ENCODE peak calls at places on chromosomes 12 and 14, in five cellular contexts. L is esophagus squamous epithelium; P is Caki2; Q is HCT116; K is activated CD8-positive, alpha-beta memory T cell treated with anti-CD3 and anti-CD28 coated beads, Interleukin-2, amount 10 ng/mL, durations not matched to agents 7 days and 5 days. O is an unnamed sample.

GRCh38 chr12:50579757-50580267 is 75.0 kb downstream of the DIP2B start:
- DNase-seq in L (no peak), P (peak), Q (no peak), K (no peak), O (no peak)

GRCh38 chr14:72420749-72421452 is 473.0 kb downstream of the DPF3 start:
- DNase-seq in L (no peak), P (peak), Q (peak), K (peak), O (peak)

GRCh38 chr12:123034865-123035264 is 54.4 kb downstream of the ARL6IP4 start:
- DNase-seq in L (no peak), P (peak), Q (no peak), K (no peak), O (peak)

GRCh38 chr12:132729541-132730320 is 19.1 kb downstream of the PGAM5 start:
- DNase-seq in L (no peak), P (no peak), Q (no peak), K (no peak), O (no peak)

GRCh38 chr12:109744026-109744425 is 30.4 kb downstream of the FAM222A start:
- DNase-seq in L (no peak), P (no peak), Q (no peak), K (no peak), O (no peak)

GRCh38 chr14:60485057-60485599 is 735 bp downstream of the C14orf39 start:
- DNase-seq in L (no peak), P (no peak), Q (no peak), K (no peak), O (no peak)

GRCh38 chr14:104517426-104517825 is 62.1 kb upstream of the C14orf180 start:
- DNase-seq in L (no peak), P (no peak), Q (no peak), K (peak), O (no peak)

GRCh38 chr14:103857256-103857655 is 9.9 kb upstream of the PPP1R13B start:
- DNase-seq in L (no peak), P (no peak), Q (no peak), K (no peak), O (no peak)

GRCh38 chr14:104332634-104333270 is 194.4 kb downstream of the KIF26A start:
- DNase-seq in L (no peak), P (no peak), Q (no peak), K (peak), O (no peak)

GRCh38 chr14:66432334-66432733 is 53.8 kb upstream of the CCDC196 start:
- DNase-seq in L (no peak), P (peak), Q (no peak), K (no peak), O (no peak)

GRCh38 chr12:4355843-4356327 is 23.6 kb downstream of the FGF23 start:
- DNase-seq in L (no peak), P (no peak), Q (peak), K (peak), O (peak)

GRCh38 chr12:100877776-100878175 is 83.2 kb downstream of the ANO4 start:
- DNase-seq in L (no peak), P (no peak), Q (no peak), K (no peak), O (no peak)

GRCh38 chr14:103526914-103527248 is 2.1 kb upstream of the TRMT61A start:
- DNase-seq in L (no peak), P (no peak), Q (no peak), K (no peak), O (no peak)

GRCh38 chr12:4580165-4580773 is 18.3 kb downstream of the DYRK4 start:
- DNase-seq in L (no peak), P (no peak), Q (no peak), K (no peak), O (no peak)

GRCh38 chr12:8658361-8658760 is 4.3 kb downstream of the MFAP5 start:
- DNase-seq in L (no peak), P (no peak), Q (no peak), K (no peak), O (no peak)

GRCh38 chr12:57416039-57416996 is 14.5 kb downstream of the R3HDM2 start:
- DNase-seq in L (no peak), P (no peak), Q (peak), K (no peak), O (no peak)

GRCh38 chr12:75479963-75480461 is 543 bp upstream of the GLIPR1 start:
- DNase-seq in L (no peak), P (peak), Q (no peak), K (no peak), O (no peak)

GRCh38 chr12:94099191-94099983 is 49.0 kb upstream of the PLXNC1 start:
- DNase-seq in L (no peak), P (no peak), Q (no peak), K (no peak), O (peak)

GRCh38 chr12:98595152-98595988 is 1.9 kb downstream of the SLC25A3 start:
- DNase-seq in L (no peak), P (peak), Q (no peak), K (peak), O (no peak)

GRCh38 chr14:70641548-70642312 is at the start of gene TTC9:
- DNase-seq in L (no peak), P (no peak), Q (no peak), K (peak), O (no peak)

GRCh38 chr14:66746316-66747006 is 238.5 kb downstream of the GPHN start:
- DNase-seq in L (no peak), P (peak), Q (peak), K (no peak), O (peak)

GRCh38 chr14:69260246-69260978 is 454 bp downstream of the GALNT16 start:
- DNase-seq in L (no peak), P (no peak), Q (no peak), K (no peak), O (no peak)

GRCh38 chr12:99619389-99620158 is 28.0 kb upstream of the GARIN6 start:
- DNase-seq in L (no peak), P (peak), Q (peak), K (peak), O (peak)

GRCh38 chr12:1812650-1813302 is 7.6 kb upstream of the LRTM2 start:
- DNase-seq in L (no peak), P (no peak), Q (no peak), K (no peak), O (no peak)

GRCh38 chr12:43100231-43100630 is 451.8 kb downstream of the ADAMTS20 start:
- DNase-seq in L (no peak), P (no peak), Q (no peak), K (no peak), O (no peak)

GRCh38 chr14:32303865-32304264 is 25.2 kb upstream of the AKAP6 start:
- DNase-seq in L (no peak), P (no peak), Q (no peak), K (no peak), O (no peak)

GRCh38 chr12:93379432-93380308 is 1.9 kb downstream of the NUDT4 start:
- DNase-seq in L (no peak), P (peak), Q (no peak), K (no peak), O (no peak)

GRCh38 chr12:96773031-96773430 is 134.0 kb upstream of the NEDD1 start:
- DNase-seq in L (no peak), P (no peak), Q (no peak), K (no peak), O (no peak)

GRCh38 chr14:39219075-39219499 is 14.6 kb upstream of the MIA2 start:
- DNase-seq in L (no peak), P (peak), Q (peak), K (no peak), O (no peak)

GRCh38 chr12:25730489-25731349 is 177.6 kb upstream of the LMNTD1 start:
- DNase-seq in L (no peak), P (no peak), Q (no peak), K (no peak), O (no peak)

GRCh38 chr14:65867333-65867732 is 454.8 kb downstream of the FUT8 start:
- DNase-seq in L (no peak), P (no peak), Q (no peak), K (no peak), O (no peak)

GRCh38 chr12:70619471-70620152 is 17.6 kb downstream of the PTPRB start:
- DNase-seq in L (no peak), P (no peak), Q (no peak), K (no peak), O (no peak)

GRCh38 chr12:52235001-52235760 is 2.1 kb downstream of the KRT7 start:
- DNase-seq in L (no peak), P (no peak), Q (no peak), K (no peak), O (no peak)

GRCh38 chr14:70706177-70706576 is 64.5 kb downstream of the TTC9 start:
- DNase-seq in L (no peak), P (no peak), Q (no peak), K (no peak), O (no peak)

GRCh38 chr12:93684716-93685115 is 7.5 kb downstream of the CRADD start:
- DNase-seq in L (no peak), P (no peak), Q (no peak), K (no peak), O (no peak)